ENCODE peak calls at places on chromosomes 4 and X, in five cellular contexts. D is choroid plexus epithelial cell, Y is endodermal cell, M is uterus, R is ovary. W is an unnamed sample.

GRCh38 chrX:19795289-19795688 is 92.1 kb downstream of the SH3KBP1 start:
- DNase-seq in D (no peak), Y (no peak), M (no peak), R (no peak), W (no peak)

GRCh38 chrX:12946838-12947544 is 27.9 kb upstream of the TMSB4X start:
- DNase-seq in D (peak), Y (peak), M (peak), R (peak), W (peak)

GRCh38 chr4:108114503-108114902 is 54.2 kb downstream of the LEF1 start:
- DNase-seq in D (peak), Y (no peak), M (no peak), R (no peak), W (no peak)

GRCh38 chr4:6095023-6095817 is 77.0 kb upstream of the C4orf50 start:
- DNase-seq in D (no peak), Y (peak), M (no peak), R (no peak), W (no peak)

GRCh38 chr4:76830612-76831474 is 67.1 kb downstream of the SOWAHB start:
- DNase-seq in D (peak), Y (peak), M (peak), R (peak), W (peak)

GRCh38 chrX:129318375-129318774 is 204.9 kb downstream of the SMARCA1 start:
- DNase-seq in D (peak), Y (peak), M (no peak), R (no peak), W (peak)

GRCh38 chr4:25930722-25931354 is 16.8 kb downstream of the SMIM20 start:
- DNase-seq in D (no peak), Y (no peak), M (no peak), R (no peak), W (peak)

GRCh38 chrX:150692837-150693781 is at the start of gene MTMR1:
- DNase-seq in D (no peak), Y (peak), M (no peak), R (peak), W (no peak)

GRCh38 chrX:150012647-150013046 is 74.4 kb upstream of the EOLA2 start:
- DNase-seq in D (peak), Y (no peak), M (no peak), R (no peak), W (no peak)

GRCh38 chr4:4578981-4579380 is 37.1 kb upstream of the STX18 start:
- DNase-seq in D (no peak), Y (peak), M (no peak), R (no peak), W (no peak)

GRCh38 chr4:135243960-135244561 is 1042.5 kb upstream of the PABPC4L start:
- DNase-seq in D (peak), Y (no peak), M (no peak), R (no peak), W (no peak)

W was measured in COLO829.